ENCODE peak calls at places on chromosomes 16 and 17, in seven cellular contexts. H, D, Y, T, A, N and W are unnamed samples.
A peak's percentile ranks its signal among the peaks of the same experiment; 100 is the strongest.

GRCh38 chr16:57999366-57999970 is 1.0 kb downstream of the ZNF319 start:
- DNase-seq in Y (no peak), A (no peak), N (no peak), T (peak; percentile 25), H (no peak), D (no peak), W (no peak)

GRCh38 chr17:53707546-53707945 is 115.2 kb upstream of the KIF2B start:
- DNase-seq in N (no peak), Y (no peak), H (no peak), A (no peak), D (no peak), T (no peak), W (no peak)

GRCh38 chr16:70715860-70716357 is 30.1 kb upstream of the MTSS2 start:
- DNase-seq in H (no peak), Y (no peak), D (no peak), A (peak; percentile 55), T (no peak), N (no peak), W (no peak)

GRCh38 chr17:11391134-11391533 is 150.1 kb downstream of the SHISA6 start:
- DNase-seq in Y (no peak), A (no peak), N (peak; percentile 0), D (no peak), H (no peak), T (no peak), W (no peak)

GRCh38 chr16:31458073-31458834 is 1.0 kb upstream of the ARMC5 start:
- DNase-seq in N (peak; percentile 71), H (no peak), A (peak; percentile 59), Y (peak; percentile 78), D (no peak), T (peak; percentile 57), W (no peak)

GRCh38 chr16:67773569-67774456 is 32.5 kb downstream of the RANBP10 start:
- DNase-seq in D (no peak), T (peak; percentile 82), N (no peak), Y (no peak), H (no peak), A (no peak), W (no peak)

GRCh38 chr16:57815987-57816745 is 13.9 kb upstream of the KIFC3 start:
- DNase-seq in N (peak; percentile 79), T (peak; percentile 48), Y (peak; percentile 96), D (peak; percentile 97), H (no peak), A (peak; percentile 96), W (no peak)

GRCh38 chr17:65514082-65514481 is 47.4 kb downstream of the AXIN2 start:
- DNase-seq in D (no peak), Y (peak; percentile 2), H (no peak), N (no peak), T (no peak), A (peak; percentile 25), W (no peak)

GRCh38 chr17:76581515-76581914 is 4.1 kb downstream of the ST6GALNAC2 start:
- DNase-seq in N (no peak), A (peak; percentile 78), Y (no peak), D (peak; percentile 56), T (no peak), H (no peak), W (no peak)

GRCh38 chr17:80261159-80261894 is 675 bp downstream of the RNF213 start:
- DNase-seq in A (peak; percentile 46), H (peak; percentile 63), D (peak; percentile 61), T (peak; percentile 60), N (peak; percentile 96), Y (peak; percentile 78), W (no peak)

GRCh38 chr17:65022751-65023421 is 33.7 kb downstream of the GNA13 start:
- DNase-seq in Y (no peak), N (no peak), H (no peak), A (no peak), T (peak; percentile 40), D (no peak), W (peak; percentile 96)

GRCh38 chr17:49397586-49397985 is 17.1 kb downstream of the PHB1 start:
- DNase-seq in N (no peak), H (no peak), A (no peak), Y (no peak), D (no peak), T (no peak), W (no peak)

GRCh38 chr16:2514333-2515179 is 804 bp downstream of the ATP6V0C start:
- DNase-seq in T (no peak), H (no peak), A (peak; percentile 64), N (peak; percentile 52), Y (peak; percentile 77), D (no peak), W (no peak)

GRCh38 chr17:44222112-44222869 is 2.8 kb upstream of the UBTF start:
- DNase-seq in D (peak; percentile 74), A (no peak), H (no peak), N (peak; percentile 86), T (peak; percentile 71), Y (peak; percentile 95), W (no peak)

GRCh38 chr16:693766-694165 is 3.6 kb upstream of the WDR24 start:
- DNase-seq in H (no peak), D (no peak), T (no peak), A (no peak), Y (no peak), N (no peak), W (no peak)

GRCh38 chr17:77343031-77343866 is 202.5 kb downstream of the SEC14L1 start:
- DNase-seq in H (no peak), T (no peak), D (no peak), Y (peak; percentile 43), A (no peak), N (no peak), W (no peak)

GRCh38 chr16:14013571-14014283 is 57.4 kb upstream of the MRTFB start:
- DNase-seq in H (no peak), D (no peak), N (peak; percentile 37), A (no peak), T (peak; percentile 17), Y (no peak), W (no peak)

GRCh38 chr17:37513711-37514110 is 24.0 kb downstream of the DUSP14 start:
- DNase-seq in A (no peak), Y (no peak), H (no peak), N (no peak), D (no peak), T (no peak), W (no peak)

GRCh38 chr17:56812971-56813388 is 20.7 kb downstream of the C17orf67 start:
- DNase-seq in D (no peak), A (no peak), H (no peak), Y (no peak), N (peak; percentile 27), T (no peak), W (no peak)

GRCh38 chr16:66713076-66713475 is 16.5 kb upstream of the CMTM4 start:
- DNase-seq in D (no peak), A (no peak), H (no peak), T (no peak), Y (peak; percentile 54), N (no peak), W (no peak)

GRCh38 chr16:66712512-66712911 is 16.0 kb upstream of the CMTM4 start:
- DNase-seq in D (no peak), N (no peak), A (no peak), Y (peak; percentile 30), T (no peak), H (no peak), W (no peak)

GRCh38 chr16:66714062-66714461 is 17.5 kb upstream of the CMTM4 start:
- DNase-seq in A (no peak), D (no peak), H (no peak), N (no peak), Y (peak; percentile 41), T (no peak), W (no peak)

GRCh38 chr16:66717112-66717675 is 20.7 kb upstream of the CMTM4 start:
- DNase-seq in N (peak; percentile 80), Y (no peak), H (no peak), T (peak; percentile 16), D (no peak), A (no peak), W (no peak)

DNA sequence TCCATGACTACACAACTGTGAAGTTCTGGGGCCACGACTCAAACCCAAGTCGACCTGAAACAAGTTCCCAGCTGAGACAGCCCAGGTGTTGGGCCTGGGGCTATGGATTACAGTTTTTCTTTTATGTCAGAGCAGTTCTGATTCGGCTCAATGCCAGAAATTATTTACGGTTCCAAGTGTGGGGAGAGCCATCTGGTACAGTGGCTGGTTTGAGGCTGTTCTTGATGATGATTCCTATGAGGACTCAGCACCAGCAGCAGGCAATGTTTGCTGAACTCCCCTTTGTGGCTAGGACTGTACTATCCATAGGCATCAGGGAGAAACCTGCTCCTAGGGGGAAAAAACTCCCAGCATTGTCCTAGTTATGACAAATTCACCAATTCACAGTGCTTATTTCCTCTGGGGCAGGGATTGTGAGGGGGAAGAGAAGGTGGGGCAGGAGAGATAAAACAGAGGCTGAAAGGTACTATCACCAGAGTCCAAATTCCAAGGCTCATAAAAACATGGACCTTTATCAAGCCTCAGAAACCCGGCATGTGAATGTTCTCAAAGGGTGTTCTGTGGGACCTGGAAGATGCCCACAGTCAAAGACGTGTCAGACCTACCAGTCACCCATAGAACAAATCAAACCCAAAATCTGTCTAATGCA is 18.2 kb upstream of the CMTM4 start:
- DNase-seq in H (no peak), N (no peak), D (no peak), Y (peak; percentile 26), T (no peak), A (no peak), W (no peak)
- TF ChIP-seq POLR2AphosphoS5 in H (no peak), N (no peak), D (no peak), Y (no peak), T (no peak), A (no peak), W (no peak)

GRCh38 chr16:30183236-30183960 is at the start of gene CORO1A:
- DNase-seq in Y (peak; percentile 92), T (peak; percentile 69), H (peak; percentile 24), A (peak; percentile 65), D (peak; percentile 77), N (peak; percentile 92), W (peak; percentile 32)
- TF ChIP-seq POLR2AphosphoS5 in Y (peak; percentile 80), T (peak; percentile 49), H (peak; percentile 65), A (peak; percentile 49), D (peak; percentile 17), N (peak; percentile 66), W (peak; percentile 73)

DNA sequence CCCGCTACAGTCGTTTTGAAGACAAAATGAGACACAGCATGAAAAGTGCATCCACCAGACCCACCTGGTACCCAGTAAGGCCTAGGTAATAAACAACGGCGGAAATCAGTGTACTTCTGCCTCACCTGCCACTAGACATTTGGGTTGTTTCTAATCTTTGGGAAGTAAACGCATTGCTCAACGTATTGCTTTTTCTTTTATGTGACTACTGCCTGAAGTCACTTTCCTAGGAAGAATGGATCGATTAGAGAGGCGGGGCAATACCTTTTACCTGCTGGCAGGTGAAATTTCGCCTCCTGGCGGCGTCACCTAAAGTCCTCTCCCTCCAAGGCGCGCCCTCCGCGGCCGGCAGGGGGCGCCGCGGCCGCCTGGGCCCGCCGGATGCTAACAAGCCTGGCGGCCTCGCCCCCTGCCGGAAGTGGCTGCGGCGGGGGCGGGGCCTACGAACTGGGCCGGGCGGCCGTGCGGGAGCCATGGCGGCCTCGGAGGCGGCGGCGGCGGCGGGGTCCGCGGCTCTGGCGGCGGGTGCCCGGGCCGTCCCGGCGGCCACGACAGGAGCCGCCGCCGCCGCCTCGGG is at the start of gene ATMIN:
- DNase-seq in T (peak; percentile 77), Y (peak; percentile 89), A (peak; percentile 79), H (no peak), N (peak; percentile 94), D (peak; percentile 85), W (peak; percentile 15)
- TF ChIP-seq POLR2AphosphoS5 in T (peak; percentile 85), Y (peak; percentile 63), A (peak; percentile 21), H (no peak), N (peak; percentile 42), D (no peak), W (no peak)

DNA sequence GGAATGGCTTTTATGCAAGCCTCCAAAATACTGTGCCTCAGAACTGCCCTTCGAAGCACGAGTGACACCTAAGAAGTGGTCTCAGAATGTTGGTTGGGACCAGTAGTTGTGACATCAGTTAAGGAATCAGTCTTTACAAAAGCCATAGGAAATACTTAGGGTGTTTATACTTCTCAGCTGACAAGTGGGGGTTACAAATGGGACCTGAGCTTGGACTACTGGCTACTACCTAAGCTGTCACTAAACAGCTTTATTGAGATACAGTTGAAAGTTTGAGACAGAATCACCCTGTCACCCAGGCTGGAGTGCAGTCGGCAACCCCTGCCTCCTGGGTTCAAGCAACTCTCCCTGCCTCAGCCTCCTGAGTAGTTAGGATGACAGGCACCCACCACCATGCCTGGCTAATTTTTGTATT is 5.0 kb downstream of the RPL19 start:
- DNase-seq in H (no peak), D (no peak), T (no peak), A (no peak), N (no peak), Y (no peak), W (no peak)
- TF ChIP-seq POLR2AphosphoS5 in H (no peak), D (no peak), T (no peak), A (no peak), N (no peak), Y (no peak), W (peak; percentile 72)